ENCODE peak calls at places on chromosomes 4 and X, in seven cellular contexts. E, U, V, M, W, H and I are unnamed samples.

GRCh38 chr4:169238445-169238844 is 32.3 kb downstream of the SH3RF1 start:
- DNase-seq in H (no peak), W (peak; percentile 58), E (no peak), U (no peak), V (no peak), M (no peak), I (no peak)

GRCh38 chrX:74492720-74493201 is 71.5 kb downstream of the SLC16A2 start:
- DNase-seq in E (no peak), M (peak; percentile 1), W (no peak), H (no peak), U (peak; percentile 65), V (no peak), I (no peak)

GRCh38 chr4:12852338-12853307 is 631.5 kb downstream of the RAB28 start:
- DNase-seq in U (peak; percentile 73), W (peak; percentile 73), M (peak; percentile 61), V (no peak), E (no peak), H (peak; percentile 14), I (peak; percentile 28)

GRCh38 chrX:136453114-136453513 is 34.6 kb upstream of the BRS3 start:
- DNase-seq in H (no peak), W (no peak), U (no peak), M (no peak), V (no peak), E (no peak), I (no peak)

GRCh38 chr4:71138007-71138600 is 144.7 kb downstream of the DCK start:
- DNase-seq in W (no peak), E (no peak), M (no peak), U (no peak), H (no peak), V (no peak), I (no peak)

GRCh38 chrX:103197721-103198306 is 17.1 kb upstream of the BEX4 start:
- DNase-seq in W (no peak), M (no peak), V (no peak), U (no peak), E (no peak), H (peak; percentile 35), I (no peak)

GRCh38 chrX:109537324-109537665 is 651 bp downstream of the NXT2 start:
- DNase-seq in V (peak; percentile 60), U (no peak), H (peak; percentile 4), E (no peak), W (peak; percentile 83), M (peak; percentile 64), I (peak; percentile 24)

GRCh38 chr4:6195602-6196319 is 4.6 kb downstream of the JAKMIP1 start:
- DNase-seq in W (no peak), M (no peak), H (no peak), V (no peak), E (peak; percentile 17), U (no peak), I (no peak)

GRCh38 chrX:96433409-96434122 is 251.1 kb upstream of the DIAPH2 start:
- DNase-seq in U (no peak), H (no peak), V (no peak), E (no peak), M (no peak), W (no peak), I (no peak)

GRCh38 chrX:135421537-135421931 is 210 bp upstream of the SMIM10L2A start:
- DNase-seq in E (peak; percentile 93), V (peak; percentile 73), W (peak; percentile 77), M (peak; percentile 79), H (peak; percentile 4), U (peak; percentile 86), I (no peak)
- H3K4me3 ChIP-seq in E (peak overlapping the region; percentile 59), V (peak overlapping the region; percentile 60), W (peak overlapping the region; percentile 59), M (peak overlapping the region; percentile 57), H (peak overlapping the region; percentile 31), U (peak overlapping the region; percentile 46), I (peak overlapping the region; percentile 21)

DNA sequence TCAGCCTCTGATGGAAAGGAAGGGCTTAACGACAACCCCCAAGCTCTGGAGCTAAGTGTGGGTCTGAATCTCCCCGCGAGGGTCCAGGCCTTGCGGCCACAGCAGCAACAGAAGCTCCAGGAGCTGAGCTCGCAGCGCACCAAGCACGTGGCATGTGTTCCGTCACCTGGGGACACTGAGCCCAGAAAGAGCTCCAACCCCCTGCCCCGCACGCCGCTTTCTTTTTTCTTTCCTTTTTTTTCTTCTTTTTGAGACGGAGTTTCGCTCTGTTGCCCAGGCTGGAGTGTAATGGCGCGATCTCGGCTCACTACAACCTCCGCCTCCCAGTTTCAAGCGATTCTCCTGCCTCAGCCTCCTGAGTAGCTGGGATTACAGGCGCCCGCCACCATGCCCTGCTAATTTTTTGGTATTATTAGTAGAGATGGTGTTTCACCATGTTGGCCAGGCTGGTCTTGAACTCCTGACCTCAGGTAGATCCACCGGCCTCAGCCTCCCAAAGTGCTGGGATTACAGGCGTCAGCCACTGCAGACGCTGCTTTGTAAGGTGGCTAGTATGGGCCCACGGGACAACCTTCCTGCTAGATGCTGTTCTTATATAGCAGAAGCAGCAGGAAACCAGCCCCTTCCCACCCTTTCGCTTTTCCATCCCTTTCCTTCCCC is 685 bp upstream of the TNIP2 start:
- DNase-seq in M (no peak), H (no peak), U (no peak), E (no peak), W (no peak), V (no peak), I (no peak)
- H3K4me3 ChIP-seq in M (peak overlapping the region; percentile 72), H (peak overlapping the region; percentile 1), U (peak overlapping the region; percentile 67), E (peak overlapping the region; percentile 97), W (peak overlapping the region; percentile 53), V (peak overlapping the region; percentile 86), I (peak overlapping the region; percentile 32)

GRCh38 chr4:99649778-99650177 is 7.8 kb downstream of the C4orf54 start:
- DNase-seq in M (no peak), H (no peak), V (no peak), W (no peak), U (no peak), E (no peak), I (no peak)
- H3K4me3 ChIP-seq in M (no peak overlapping the region), H (no peak overlapping the region), V (no peak overlapping the region), W (no peak overlapping the region), U (no peak overlapping the region), E (no peak overlapping the region), I (no peak overlapping the region)

GRCh38 chrX:40098264-40099045 is 697 bp upstream of the BCOR start:
- DNase-seq in H (no peak), W (peak; percentile 51), V (no peak), M (peak; percentile 71), E (peak; percentile 75), U (peak; percentile 85), I (no peak)
- H3K4me3 ChIP-seq in H (peak overlapping the region; percentile 61), W (peak overlapping the region; percentile 76), V (peak overlapping the region; percentile 66), M (peak overlapping the region; percentile 84), E (peak overlapping the region; percentile 79), U (peak overlapping the region; percentile 77), I (peak overlapping the region; percentile 61)

DNA sequence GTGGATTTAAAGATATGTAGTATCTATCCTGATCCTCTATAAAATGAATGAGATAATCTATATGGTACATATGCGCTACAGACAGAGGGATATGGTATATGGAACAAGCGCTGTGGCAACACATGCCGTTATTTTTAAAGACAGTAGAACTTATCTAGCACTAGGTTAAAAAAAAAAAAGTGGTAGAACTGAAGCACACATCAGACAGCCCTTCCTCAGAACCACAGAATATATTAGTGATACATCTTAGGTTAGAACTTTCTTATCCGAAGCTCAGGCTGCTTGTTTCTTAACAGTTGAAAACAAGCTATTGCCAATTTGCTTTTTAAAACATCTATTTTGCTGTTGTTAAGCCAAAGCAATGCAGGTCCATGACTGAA is 11.8 kb downstream of the PPA2 start:
- DNase-seq in V (no peak), M (no peak), E (no peak), U (no peak), W (no peak), H (no peak), I (no peak)
- H3K4me3 ChIP-seq in V (no peak overlapping the region), M (no peak overlapping the region), E (no peak overlapping the region), U (no peak overlapping the region), W (no peak overlapping the region), H (no peak overlapping the region), I (no peak overlapping the region)

DNA sequence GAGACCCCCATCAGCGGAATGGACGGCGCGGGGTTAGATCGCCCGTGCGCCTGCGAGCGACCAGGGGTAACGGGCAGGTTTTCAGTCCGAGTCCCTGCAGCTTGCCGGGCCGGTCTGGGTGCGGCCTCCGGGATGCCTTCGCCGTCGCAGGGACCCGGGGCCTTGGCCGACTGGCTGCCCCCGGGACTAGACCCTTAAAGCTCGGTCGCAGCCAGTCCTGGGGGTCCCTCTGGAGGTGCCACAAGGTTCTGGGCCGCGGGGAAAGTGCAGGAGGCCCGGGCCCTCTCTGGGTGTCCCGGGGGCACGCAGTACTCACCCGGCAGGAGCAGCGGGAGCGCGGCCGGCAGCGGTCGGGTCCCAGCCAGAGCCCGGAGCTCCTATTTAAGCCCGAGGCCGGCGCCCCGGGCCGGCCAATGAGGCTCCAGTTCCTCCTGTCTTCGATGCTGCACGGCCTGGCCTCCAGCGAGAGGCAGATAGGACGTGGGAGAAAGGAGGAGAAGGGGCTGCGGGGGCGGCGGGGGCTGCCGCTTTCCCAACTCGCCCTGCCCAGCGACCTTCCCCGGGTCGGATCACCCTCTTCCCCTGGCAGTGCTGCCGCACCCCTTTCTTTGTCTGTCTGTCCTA is at the start of gene SPON2:
- DNase-seq in V (no peak), H (no peak), M (no peak), E (no peak), U (peak; percentile 77), W (no peak), I (no peak)
- H3K4me3 ChIP-seq in V (peak within 1 kb of the TSS; percentile 49), H (peak within 1 kb of the TSS; percentile 37), M (no peak within 1 kb of the TSS), E (peak within 1 kb of the TSS; percentile 56), U (peak within 1 kb of the TSS; percentile 45), W (no peak within 1 kb of the TSS), I (peak within 1 kb of the TSS; percentile 28)